ENCODE peak calls at places on chromosomes 6 and 20, in seven cellular contexts. Q, J, K, V, A, D and H are unnamed samples.

GRCh38 chr6:90025418-90026089 is 131.3 kb downstream of the GJA10 start:
- DNase-seq in Q (no peak), J (peak), K (peak), V (no peak), A (no peak), D (no peak), H (no peak)

GRCh38 chr6:157471895-157472686 is 91.1 kb downstream of the ZDHHC14 start:
- DNase-seq in Q (no peak), J (no peak), K (peak), V (no peak), A (no peak), D (no peak), H (no peak)

GRCh38 chr20:56925696-56926101 is 296.6 kb downstream of the TFAP2C start:
- DNase-seq in Q (no peak), J (no peak), K (no peak), V (no peak), A (no peak), D (no peak), H (no peak)

GRCh38 chr6:225121-225721 is 67.1 kb upstream of the DUSP22 start:
- DNase-seq in Q (no peak), J (no peak), K (no peak), V (no peak), A (peak), D (no peak), H (no peak)

GRCh38 chr20:47271216-47271615 is 85.3 kb downstream of the ZMYND8 start:
- DNase-seq in Q (no peak), J (no peak), K (no peak), V (no peak), A (no peak), D (no peak), H (no peak)

GRCh38 chr6:33114428-33114827 is 38.6 kb downstream of the HLA-DPB1 start:
- DNase-seq in Q (no peak), J (no peak), K (no peak), V (no peak), A (no peak), D (no peak), H (no peak)

GRCh38 chr6:12096342-12096741 is 84.2 kb downstream of the HIVEP1 start:
- DNase-seq in Q (no peak), J (no peak), K (no peak), V (no peak), A (no peak), D (no peak), H (no peak)

GRCh38 chr6:156526081-156526480 is 251.1 kb upstream of the ARID1B start:
- DNase-seq in Q (no peak), J (no peak), K (peak), V (no peak), A (no peak), D (no peak), H (no peak)

GRCh38 chr6:108660251-108660650 is 99.5 kb downstream of the FOXO3 start:
- DNase-seq in Q (no peak), J (no peak), K (no peak), V (no peak), A (no peak), D (no peak), H (no peak)

GRCh38 chr6:105326838-105327745 is 75.8 kb downstream of the PREP start:
- DNase-seq in Q (no peak), J (peak), K (no peak), V (no peak), A (peak), D (no peak), H (no peak)

GRCh38 chr6:7389162-7389450 is 436 bp downstream of the CAGE1 start:
- DNase-seq in Q (no peak), J (no peak), K (no peak), V (peak), A (no peak), D (peak), H (no peak)
- TF ChIP-seq POLR2A in Q (no peak), J (no peak), K (no peak), V (no peak), A (no peak), D (no peak), H (no peak)

GRCh38 chr20:59153832-59154231 is 9.8 kb upstream of the ZNF831 start:
- DNase-seq in Q (peak), J (no peak), K (no peak), V (no peak), A (no peak), D (no peak), H (no peak)

GRCh38 chr20:59154317-59155013 is 9.2 kb upstream of the ZNF831 start:
- DNase-seq in Q (peak), J (no peak), K (no peak), V (no peak), A (no peak), D (no peak), H (no peak)

GRCh38 chr20:59151820-59152219 is 11.8 kb upstream of the ZNF831 start:
- DNase-seq in Q (peak), J (no peak), K (no peak), V (no peak), A (no peak), D (no peak), H (no peak)

GRCh38 chr20:59152559-59153354 is 10.9 kb upstream of the ZNF831 start:
- DNase-seq in Q (peak), J (no peak), K (no peak), V (no peak), A (no peak), D (no peak), H (no peak)

DNA sequence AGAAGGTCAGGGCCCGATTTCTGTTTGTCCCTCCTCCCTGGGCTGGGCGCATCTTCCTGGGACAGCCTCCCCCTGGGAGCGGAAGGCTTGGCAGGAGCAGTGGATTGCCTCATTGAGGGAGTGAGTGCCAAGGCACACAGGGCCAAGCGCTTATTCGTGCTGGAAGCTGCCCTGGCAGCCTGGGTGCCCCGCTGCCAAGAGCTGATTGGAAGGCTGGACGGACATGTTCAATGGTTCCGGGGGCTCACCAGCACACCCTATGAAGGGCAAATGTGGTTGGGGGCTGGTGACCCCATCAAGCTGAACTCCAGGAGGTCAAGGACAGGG is 10.3 kb upstream of the ZNF831 start:
- DNase-seq in Q (peak), J (no peak), K (no peak), V (no peak), A (peak), D (no peak), H (no peak)
- TF ChIP-seq POLR2AphosphoS5 in Q (peak), J (no peak), K (no peak), V (no peak), A (no peak), D (no peak), H (peak)

DNA sequence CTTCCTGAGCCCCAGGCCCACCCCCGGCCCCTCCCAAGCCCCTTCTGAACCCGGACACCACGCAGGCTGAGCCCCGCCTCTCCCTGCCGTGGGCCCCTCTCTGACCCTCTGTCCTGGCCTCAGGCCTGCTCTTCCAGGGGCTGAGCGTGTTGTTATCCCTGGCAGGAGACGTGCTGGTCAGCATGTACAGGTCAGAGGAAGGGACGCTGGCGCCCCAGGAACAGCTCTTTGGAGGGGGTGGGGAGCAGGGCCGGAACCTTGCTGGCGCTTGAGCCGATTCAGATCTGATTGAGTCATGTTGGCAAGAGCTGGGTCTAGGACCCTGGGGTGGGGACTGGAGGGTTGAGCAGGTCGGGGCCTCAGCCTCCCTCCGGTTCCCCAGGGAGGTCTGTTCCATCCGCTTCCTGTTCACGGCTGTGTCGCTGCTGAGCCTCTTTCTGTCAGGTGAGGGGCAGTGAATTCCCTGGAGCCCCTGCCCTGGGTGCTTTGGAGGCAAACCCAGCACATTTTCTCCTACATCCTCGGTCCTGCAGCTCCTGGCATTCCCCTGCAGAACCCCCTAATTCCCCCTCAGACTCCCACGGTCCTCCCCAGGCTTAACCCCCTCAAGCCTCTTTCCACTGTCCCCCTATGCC is 1.9 kb downstream of the SPAG4 start:
- DNase-seq in Q (no peak), J (no peak), K (no peak), V (peak), A (peak), D (peak), H (peak)
- TF ChIP-seq CTCF in Q (peak), J (peak), K (peak), V (no peak), A (peak), D (peak), H (peak)

GRCh38 chr6:152596706-152597105 is 40.5 kb downstream of the SYNE1 start:
- DNase-seq in Q (no peak), J (no peak), K (no peak), V (no peak), A (no peak), D (no peak), H (no peak)

GRCh38 chr6:152600022-152600421 is 37.1 kb downstream of the SYNE1 start:
- DNase-seq in Q (no peak), J (no peak), K (no peak), V (no peak), A (no peak), D (no peak), H (no peak)

GRCh38 chr6:152598421-152598820 is 38.7 kb downstream of the SYNE1 start:
- DNase-seq in Q (no peak), J (no peak), K (no peak), V (no peak), A (no peak), D (no peak), H (no peak)

GRCh38 chr6:152595507-152595906 is 41.7 kb downstream of the SYNE1 start:
- DNase-seq in Q (no peak), J (no peak), K (no peak), V (no peak), A (no peak), D (no peak), H (no peak)

GRCh38 chr6:152598858-152599537 is 38.2 kb downstream of the SYNE1 start:
- DNase-seq in Q (no peak), J (no peak), K (no peak), V (no peak), A (no peak), D (no peak), H (no peak)
- TF ChIP-seq POLR2A in Q (no peak), J (no peak), K (no peak), V (no peak), A (no peak), D (no peak), H (no peak)

GRCh38 chr6:75084872-75085381 is 120.9 kb downstream of the COL12A1 start:
- DNase-seq in Q (no peak), J (no peak), K (no peak), V (peak), A (peak), D (no peak), H (no peak)
- TF ChIP-seq POLR2AphosphoS5 in Q (no peak), J (no peak), K (peak), V (no peak), A (no peak), D (no peak), H (no peak)

GRCh38 chr20:32125511-32125910 is 16.0 kb downstream of the TM9SF4 start:
- DNase-seq in Q (no peak), J (no peak), K (no peak), V (no peak), A (no peak), D (no peak), H (no peak)

GRCh38 chr20:32124916-32125454 is 15.5 kb downstream of the TM9SF4 start:
- DNase-seq in Q (no peak), J (no peak), K (no peak), V (no peak), A (no peak), D (no peak), H (no peak)

GRCh38 chr20:32127347-32127746 is 17.8 kb downstream of the TM9SF4 start:
- DNase-seq in Q (no peak), J (no peak), K (no peak), V (no peak), A (no peak), D (no peak), H (no peak)

GRCh38 chr20:32128167-32128566 is 18.7 kb downstream of the TM9SF4 start:
- DNase-seq in Q (no peak), J (no peak), K (no peak), V (no peak), A (no peak), D (no peak), H (no peak)

DNA sequence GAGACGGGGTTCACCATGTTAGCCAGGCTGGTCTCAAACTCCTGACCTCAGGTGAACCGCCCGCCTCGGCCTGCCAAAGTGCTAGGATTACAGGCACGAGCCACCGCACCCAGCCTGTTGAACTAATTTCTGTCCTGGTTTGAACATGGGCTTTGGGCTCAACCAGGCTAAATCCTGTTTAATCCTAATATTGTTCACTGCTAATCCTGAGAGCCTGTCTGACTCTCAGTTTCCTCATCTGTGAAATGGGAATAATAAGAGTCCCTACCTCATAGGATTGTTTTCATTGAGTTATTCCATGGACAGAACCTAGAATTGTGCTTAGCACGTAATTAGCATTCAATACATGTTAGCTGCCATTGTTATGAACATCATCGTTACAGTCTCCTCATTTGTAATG is 17.4 kb downstream of the TM9SF4 start:
- DNase-seq in Q (no peak), J (no peak), K (no peak), V (no peak), A (no peak), D (no peak), H (no peak)
- TF ChIP-seq CTCF in Q (no peak), J (no peak), K (no peak), V (no peak), A (no peak), D (no peak), H (no peak)

GRCh38 chr6:3359973-3360726 is 96.7 kb downstream of the SLC22A23 start:
- DNase-seq in Q (no peak), J (no peak), K (no peak), V (no peak), A (no peak), D (peak), H (no peak)

GRCh38 chr6:3357669-3358068 is 98.9 kb downstream of the PSMG4 start:
- DNase-seq in Q (no peak), J (no peak), K (no peak), V (no peak), A (no peak), D (no peak), H (no peak)

GRCh38 chr6:3358413-3359090 is 98.3 kb downstream of the SLC22A23 start:
- DNase-seq in Q (no peak), J (no peak), K (no peak), V (no peak), A (no peak), D (no peak), H (no peak)

GRCh38 chr6:3360727-3361045 is 96.2 kb downstream of the SLC22A23 start:
- DNase-seq in Q (no peak), J (no peak), K (no peak), V (no peak), A (no peak), D (no peak), H (no peak)

GRCh38 chr6:3359091-3359752 is 97.6 kb downstream of the SLC22A23 start:
- DNase-seq in Q (no peak), J (no peak), K (no peak), V (no peak), A (no peak), D (no peak), H (no peak)
- TF ChIP-seq POLR2A in Q (no peak), J (no peak), K (no peak), V (no peak), A (no peak), D (no peak), H (no peak)

DNA sequence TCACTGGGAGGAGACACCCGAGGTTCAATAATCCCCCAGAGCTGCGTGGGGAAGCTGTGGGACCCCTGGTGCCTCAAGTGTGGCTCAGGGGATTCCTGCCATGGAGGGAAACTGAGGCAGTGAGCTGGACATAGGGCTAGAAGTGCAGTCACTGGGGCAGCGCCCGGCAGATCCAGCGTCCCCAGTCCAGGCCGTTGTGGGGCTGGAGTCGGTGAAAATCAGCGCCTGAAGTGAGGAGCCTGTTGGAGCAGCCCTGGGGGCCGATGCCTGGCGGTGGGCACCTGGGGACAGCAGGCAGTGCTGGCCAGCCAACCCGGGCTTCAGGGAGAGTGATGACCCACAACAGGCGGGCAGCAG is 2.2 kb upstream of the COL9A3 start:
- DNase-seq in Q (no peak), J (no peak), K (no peak), V (no peak), A (no peak), D (no peak), H (no peak)
- TF ChIP-seq POLR2AphosphoS5 in Q (no peak), J (no peak), K (no peak), V (no peak), A (no peak), D (no peak), H (peak)